ENCODE peak calls at places on chromosomes 12 and 14, in eight cellular contexts. K is COR-L47; B is NCI-H2171; J is AG10803; N is NCI-H1048; U is left lung; R is activated T-helper 1 cell treated with anti-CD3 and anti-CD28 coated beads, Interleukin-12 subunit alpha, Interleukin-12 subunit beta, Interleukin-2, Interleukin-4 antibody, amounts not matched to agents 30 ng/mL and 10 ng/mL and 1 ng/mL, durations not matched to agents 14 hours and 24 hours and 36 hours; T is choroid plexus epithelial cell. H is an unnamed sample.

GRCh38 chr12:112296183-112296582 is 86.0 kb downstream of the HECTD4 start:
- DNase-seq in K (no peak), B (no peak), J (no peak), N (no peak), U (no peak), R (no peak), T (no peak), H (no peak)

GRCh38 chr14:64208981-64209380 is 85.2 kb downstream of the ESR2 start:
- DNase-seq in K (no peak), B (no peak), J (no peak), N (no peak), U (no peak), R (no peak), T (no peak), H (no peak)

GRCh38 chr14:59354666-59355065 is 110.5 kb downstream of the GPR135 start:
- DNase-seq in K (no peak), B (no peak), J (peak; percentile 82), N (no peak), U (no peak), R (no peak), T (peak; percentile 63), H (no peak)

GRCh38 chr14:65074449-65075155 is 27.7 kb downstream of the MAX start:
- DNase-seq in K (no peak), B (no peak), J (no peak), N (no peak), U (no peak), R (no peak), T (no peak), H (no peak)

GRCh38 chr14:21234112-21234511 is 35.1 kb downstream of the HNRNPC start:
- DNase-seq in K (no peak), B (no peak), J (no peak), N (no peak), U (no peak), R (no peak), T (peak; percentile 26), H (no peak)

GRCh38 chr12:3275171-3276041 is 198.2 kb downstream of the TSPAN9 start:
- DNase-seq in K (peak; percentile 10), B (peak; percentile 64), J (peak; percentile 56), N (peak; percentile 38), U (peak; percentile 90), R (peak; percentile 51), T (peak; percentile 80), H (peak; percentile 88)

GRCh38 chr12:94262228-94263010 is 114.0 kb downstream of the PLXNC1 start:
- DNase-seq in K (peak; percentile 43), B (peak; percentile 20), J (peak; percentile 93), N (no peak), U (peak; percentile 90), R (peak; percentile 56), T (peak; percentile 97), H (peak; percentile 95)

GRCh38 chr14:65709576-65709975 is 297.0 kb downstream of the FUT8 start:
- DNase-seq in K (no peak), B (no peak), J (peak; percentile 43), N (no peak), U (no peak), R (no peak), T (no peak), H (no peak)

GRCh38 chr14:94897092-94897491 is 127.2 kb upstream of the GSC start:
- DNase-seq in K (no peak), B (no peak), J (peak; percentile 61), N (no peak), U (no peak), R (no peak), T (peak; percentile 5), H (no peak)

GRCh38 chr12:27840229-27840999 is 60.4 kb upstream of the MANSC4 start:
- DNase-seq in K (no peak), B (peak; percentile 43), J (no peak), N (no peak), U (no peak), R (no peak), T (peak; percentile 42), H (no peak)

GRCh38 chr14:104392001-104392395 is 187.6 kb upstream of the C14orf180 start:
- DNase-seq in K (no peak), B (no peak), J (no peak), N (no peak), U (no peak), R (no peak), T (no peak), H (no peak)

GRCh38 chr12:86683568-86683991 is 427.4 kb upstream of the MGAT4C start:
- DNase-seq in K (no peak), B (no peak), J (no peak), N (no peak), U (no peak), R (no peak), T (peak; percentile 57), H (no peak)

GRCh38 chr14:99831915-99832314 is 38.7 kb downstream of the EML1 start:
- DNase-seq in K (no peak), B (no peak), J (no peak), N (no peak), U (no peak), R (no peak), T (no peak), H (no peak)

GRCh38 chr14:98548071-98548686 is 723.8 kb downstream of the BCL11B start:
- DNase-seq in K (no peak), B (peak; percentile 60), J (no peak), N (no peak), U (no peak), R (no peak), T (no peak), H (no peak)

GRCh38 chr14:38143170-38143569 is 64.5 kb upstream of the SSTR1 start:
- DNase-seq in K (no peak), B (no peak), J (peak; percentile 67), N (no peak), U (no peak), R (no peak), T (peak; percentile 13), H (no peak)

GRCh38 chr12:31629756-31630732 is 29.4 kb upstream of the ETFBKMT start:
- DNase-seq in K (no peak), B (no peak), J (peak; percentile 86), N (no peak), U (no peak), R (no peak), T (peak; percentile 82), H (peak; percentile 20)

GRCh38 chr12:132284071-132284492 is 45.3 kb downstream of the GALNT9 start:
- DNase-seq in K (no peak), B (no peak), J (peak; percentile 4), N (no peak), U (peak; percentile 54), R (no peak), T (peak; percentile 76), H (peak; percentile 71)

GRCh38 chr14:35247777-35248475 is 44.3 kb upstream of the PSMA6 start:
- DNase-seq in K (no peak), B (no peak), J (no peak), N (no peak), U (no peak), R (no peak), T (no peak), H (no peak)

GRCh38 chr14:22871200-22871961 is at the start of gene LRP10:
- DNase-seq in K (peak; percentile 51), B (peak; percentile 78), J (peak; percentile 83), N (peak; percentile 36), U (peak; percentile 99), R (peak; percentile 79), T (peak; percentile 89), H (peak; percentile 97)

GRCh38 chr14:94573706-94574105 is 7.5 kb upstream of the SERPINA5 start:
- DNase-seq in K (no peak), B (no peak), J (no peak), N (no peak), U (no peak), R (no peak), T (no peak), H (no peak)

GRCh38 chr14:79602742-79603141 is 608.6 kb downstream of the DIO2 start:
- DNase-seq in K (no peak), B (no peak), J (no peak), N (no peak), U (no peak), R (no peak), T (no peak), H (no peak)

GRCh38 chr12:112349440-112349839 is 32.8 kb downstream of the HECTD4 start:
- DNase-seq in K (peak; percentile 67), B (peak; percentile 85), J (peak; percentile 20), N (no peak), U (no peak), R (no peak), T (peak; percentile 83), H (no peak)

GRCh38 chr12:82486524-82487235 is 128.4 kb downstream of the METTL25 start:
- DNase-seq in K (no peak), B (no peak), J (peak; percentile 5), N (no peak), U (no peak), R (no peak), T (peak; percentile 77), H (no peak)

GRCh38 chr14:30291216-30291615 is 267.7 kb upstream of the G2E3 start:
- DNase-seq in K (no peak), B (no peak), J (peak; percentile 60), N (no peak), U (no peak), R (no peak), T (peak; percentile 33), H (no peak)

H was measured in kidney.